ENCODE peak calls at places on chromosome 17, in seven cellular contexts. One of them, this sample, is unnamed. For H3K27me3, the result is how much of the 10 kb centered on the place peaks cover.

GRCh38 chr17:67095803-67096202 is 51.4 kb downstream of the CACNG1 start:
- DNase-seq in psoas muscle: no peak
- DNase-seq in HCT116: no peak
- DNase-seq in AG04450: no peak
- DNase-seq in fibroblast of lung: peak
- DNase-seq in tibial artery: no peak
- DNase-seq in colonic mucosa: no peak
- DNase-seq in this sample: peak

GRCh38 chr17:10062757-10063385 is 135.5 kb downstream of the GAS7 start:
- DNase-seq in psoas muscle: no peak
- DNase-seq in HCT116: no peak
- DNase-seq in AG04450: no peak
- DNase-seq in fibroblast of lung: no peak
- DNase-seq in tibial artery: peak
- DNase-seq in colonic mucosa: no peak
- DNase-seq in this sample: no peak

GRCh38 chr17:36510636-36511035 is 24.0 kb downstream of the MYO19 start:
- DNase-seq in psoas muscle: no peak
- DNase-seq in HCT116: no peak
- DNase-seq in AG04450: no peak
- DNase-seq in fibroblast of lung: no peak
- DNase-seq in tibial artery: no peak
- DNase-seq in colonic mucosa: no peak
- DNase-seq in this sample: no peak

GRCh38 chr17:80253631-80254395 is 6.8 kb upstream of the RNF213 start:
- DNase-seq in psoas muscle: no peak
- DNase-seq in HCT116: no peak
- DNase-seq in AG04450: no peak
- DNase-seq in fibroblast of lung: no peak
- DNase-seq in tibial artery: no peak
- DNase-seq in colonic mucosa: no peak
- DNase-seq in this sample: no peak

GRCh38 chr17:66411498-66411897 is 109.1 kb downstream of the PRKCA start:
- DNase-seq in psoas muscle: no peak
- DNase-seq in HCT116: no peak
- DNase-seq in AG04450: no peak
- DNase-seq in fibroblast of lung: no peak
- DNase-seq in tibial artery: no peak
- DNase-seq in colonic mucosa: no peak
- DNase-seq in this sample: no peak

GRCh38 chr17:79681628-79682261 is 49.0 kb upstream of the ENPP7 start:
- DNase-seq in psoas muscle: no peak
- DNase-seq in HCT116: no peak
- DNase-seq in AG04450: no peak
- DNase-seq in fibroblast of lung: no peak
- DNase-seq in tibial artery: no peak
- DNase-seq in colonic mucosa: no peak
- DNase-seq in this sample: no peak

GRCh38 chr17:7613769-7614421 is 802 bp downstream of the FXR2 start:
- DNase-seq in psoas muscle: no peak
- DNase-seq in HCT116: no peak
- DNase-seq in AG04450: no peak
- DNase-seq in fibroblast of lung: peak
- DNase-seq in tibial artery: peak
- DNase-seq in colonic mucosa: no peak
- DNase-seq in this sample: no peak

GRCh38 chr17:6894206-6894528 is 62.6 kb upstream of the TEKT1 start:
- DNase-seq in psoas muscle: no peak
- DNase-seq in HCT116: no peak
- DNase-seq in AG04450: no peak
- DNase-seq in fibroblast of lung: no peak
- DNase-seq in tibial artery: no peak
- DNase-seq in colonic mucosa: no peak
- DNase-seq in this sample: no peak

GRCh38 chr17:81069084-81069645 is 34.2 kb downstream of the BAIAP2 start:
- DNase-seq in psoas muscle: no peak
- DNase-seq in HCT116: no peak
- DNase-seq in AG04450: no peak
- DNase-seq in fibroblast of lung: no peak
- DNase-seq in tibial artery: no peak
- DNase-seq in colonic mucosa: no peak
- DNase-seq in this sample: no peak

GRCh38 chr17:58956997-58957724 is 149.5 kb downstream of the TRIM37 start:
- DNase-seq in psoas muscle: no peak
- DNase-seq in HCT116: peak
- DNase-seq in AG04450: no peak
- DNase-seq in fibroblast of lung: peak
- DNase-seq in tibial artery: no peak
- DNase-seq in colonic mucosa: no peak
- DNase-seq in this sample: no peak

GRCh38 chr17:50830298-50830697 is 5.1 kb upstream of the WFIKKN2 start:
- DNase-seq in psoas muscle: no peak
- DNase-seq in HCT116: no peak
- DNase-seq in AG04450: no peak
- DNase-seq in fibroblast of lung: no peak
- DNase-seq in tibial artery: no peak
- DNase-seq in colonic mucosa: no peak
- DNase-seq in this sample: no peak

GRCh38 chr17:50360716-50361115 is 12.3 kb downstream of the MRPL27 start:
- DNase-seq in psoas muscle: no peak
- DNase-seq in HCT116: no peak
- DNase-seq in AG04450: no peak
- DNase-seq in fibroblast of lung: no peak
- DNase-seq in tibial artery: no peak
- DNase-seq in colonic mucosa: no peak
- DNase-seq in this sample: no peak

GRCh38 chr17:10075919-10076318 is 122.5 kb downstream of the GAS7 start:
- DNase-seq in psoas muscle: no peak
- DNase-seq in HCT116: no peak
- DNase-seq in AG04450: no peak
- DNase-seq in fibroblast of lung: no peak
- DNase-seq in tibial artery: no peak
- DNase-seq in colonic mucosa: no peak
- DNase-seq in this sample: no peak

GRCh38 chr17:32998893-32999240 is 7.2 kb downstream of the SPACA3 start:
- DNase-seq in psoas muscle: no peak
- DNase-seq in HCT116: peak
- DNase-seq in AG04450: no peak
- DNase-seq in fibroblast of lung: peak
- DNase-seq in tibial artery: no peak
- DNase-seq in colonic mucosa: no peak
- DNase-seq in this sample: peak

GRCh38 chr17:20735796-20736195 is 156.3 kb downstream of the CDRT15L2 start:
- DNase-seq in psoas muscle: no peak
- DNase-seq in HCT116: no peak
- DNase-seq in AG04450: no peak
- DNase-seq in fibroblast of lung: no peak
- DNase-seq in tibial artery: no peak
- DNase-seq in colonic mucosa: no peak
- DNase-seq in this sample: no peak

GRCh38 chr17:6305613-6306360 is 129.1 kb downstream of the AIPL1 start:
- DNase-seq in psoas muscle: no peak
- DNase-seq in HCT116: no peak
- DNase-seq in AG04450: no peak
- DNase-seq in fibroblast of lung: no peak
- DNase-seq in tibial artery: no peak
- DNase-seq in colonic mucosa: no peak
- DNase-seq in this sample: no peak

GRCh38 chr17:48996696-48997102 is 486 bp upstream of the IGF2BP1 start:
- DNase-seq in psoas muscle: no peak
- DNase-seq in HCT116: no peak
- DNase-seq in AG04450: no peak
- DNase-seq in fibroblast of lung: no peak
- DNase-seq in tibial artery: no peak
- DNase-seq in colonic mucosa: no peak
- DNase-seq in this sample: no peak

GRCh38 chr17:64005734-64006167 is 7.6 kb downstream of the PRR29 start:
- DNase-seq in psoas muscle: no peak
- DNase-seq in HCT116: no peak
- DNase-seq in AG04450: no peak
- DNase-seq in fibroblast of lung: no peak
- DNase-seq in tibial artery: no peak
- DNase-seq in colonic mucosa: peak
- DNase-seq in this sample: no peak

GRCh38 chr17:51107666-51108227 is 12.9 kb downstream of the SPAG9 start:
- DNase-seq in psoas muscle: no peak
- DNase-seq in HCT116: no peak
- DNase-seq in AG04450: no peak
- DNase-seq in fibroblast of lung: no peak
- DNase-seq in tibial artery: no peak
- DNase-seq in colonic mucosa: no peak
- DNase-seq in this sample: no peak

GRCh38 chr17:21458036-21458435 is 81.9 kb downstream of the KCNJ12 start:
- DNase-seq in psoas muscle: no peak
- DNase-seq in HCT116: no peak
- DNase-seq in AG04450: no peak
- DNase-seq in fibroblast of lung: peak
- DNase-seq in tibial artery: no peak
- DNase-seq in colonic mucosa: no peak
- DNase-seq in this sample: no peak

GRCh38 chr17:12664894-12665262 is 812 bp upstream of the MYOCD start:
- DNase-seq in psoas muscle: no peak
- DNase-seq in HCT116: no peak
- DNase-seq in AG04450: no peak
- DNase-seq in fibroblast of lung: no peak
- DNase-seq in tibial artery: no peak
- DNase-seq in colonic mucosa: no peak
- DNase-seq in this sample: no peak

GRCh38 chr17:79800325-79801155 is 3.7 kb upstream of the CBX8 start:
- DNase-seq in psoas muscle: no peak
- DNase-seq in HCT116: peak
- DNase-seq in AG04450: no peak
- DNase-seq in fibroblast of lung: peak
- DNase-seq in tibial artery: no peak
- DNase-seq in colonic mucosa: peak
- DNase-seq in this sample: no peak

DNA sequence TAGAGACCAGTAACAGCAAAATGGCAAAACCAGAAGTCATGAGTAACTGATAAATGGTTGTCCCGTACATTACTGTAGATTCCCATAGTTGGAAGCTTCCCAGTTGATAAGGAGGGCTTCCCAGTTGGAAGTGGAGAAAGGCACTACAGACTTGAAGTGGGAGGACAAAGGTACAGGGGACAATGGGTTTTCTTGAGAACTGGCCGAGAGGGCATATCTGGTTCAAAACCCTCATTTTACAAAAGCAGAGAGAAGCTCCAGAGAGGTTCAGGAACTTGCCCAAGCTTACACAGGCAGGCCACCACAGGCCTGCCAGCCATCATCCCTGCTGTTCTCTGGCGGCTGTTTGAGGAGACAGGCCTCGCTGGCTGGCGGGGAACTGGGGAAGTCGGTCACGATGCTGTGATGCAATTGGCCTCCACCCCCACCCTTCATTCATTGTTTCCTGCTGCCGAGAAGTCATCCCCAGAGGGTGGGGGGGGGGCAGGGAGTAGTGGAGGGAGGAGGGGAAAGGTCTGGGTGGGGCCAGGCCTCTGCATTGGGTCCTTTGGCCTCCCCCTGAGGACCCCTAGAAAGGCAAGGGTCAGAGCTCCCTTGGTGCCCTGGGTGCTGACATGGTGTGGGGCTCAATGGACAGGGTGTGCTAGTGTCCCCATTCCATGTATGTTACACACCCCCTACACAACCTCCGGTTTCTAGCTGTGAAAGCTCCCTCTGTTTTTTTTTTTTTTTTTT is 3.0 kb downstream of the UBALD2 start:
- DNase-seq in psoas muscle: peak
- DNase-seq in HCT116: no peak
- DNase-seq in AG04450: no peak
- DNase-seq in fibroblast of lung: peak
- DNase-seq in tibial artery: peak
- DNase-seq in colonic mucosa: peak
- DNase-seq in this sample: no peak
- H3K4me3 ChIP-seq in psoas muscle: peak
- H3K4me3 ChIP-seq in HCT116: no peak
- H3K4me3 ChIP-seq in AG04450: no peak
- H3K4me3 ChIP-seq in fibroblast of lung: no peak
- H3K4me3 ChIP-seq in tibial artery: no peak
- H3K4me3 ChIP-seq in colonic mucosa: no peak
- H3K4me3 ChIP-seq in this sample: no peak

GRCh38 chr17:17445925-17446665 is 30.7 kb upstream of the MED9 start:
- DNase-seq in psoas muscle: no peak
- DNase-seq in HCT116: peak
- DNase-seq in AG04450: peak
- DNase-seq in fibroblast of lung: peak
- DNase-seq in tibial artery: no peak
- DNase-seq in colonic mucosa: peak
- DNase-seq in this sample: peak
- TF ChIP-seq CTCF in psoas muscle: no peak
- TF ChIP-seq CTCF in HCT116: no peak
- TF ChIP-seq CTCF in AG04450: peak
- TF ChIP-seq CTCF in fibroblast of lung: no peak
- TF ChIP-seq CTCF in tibial artery: no peak
- TF ChIP-seq CTCF in colonic mucosa: no peak
- TF ChIP-seq CTCF in this sample: no peak

DNA sequence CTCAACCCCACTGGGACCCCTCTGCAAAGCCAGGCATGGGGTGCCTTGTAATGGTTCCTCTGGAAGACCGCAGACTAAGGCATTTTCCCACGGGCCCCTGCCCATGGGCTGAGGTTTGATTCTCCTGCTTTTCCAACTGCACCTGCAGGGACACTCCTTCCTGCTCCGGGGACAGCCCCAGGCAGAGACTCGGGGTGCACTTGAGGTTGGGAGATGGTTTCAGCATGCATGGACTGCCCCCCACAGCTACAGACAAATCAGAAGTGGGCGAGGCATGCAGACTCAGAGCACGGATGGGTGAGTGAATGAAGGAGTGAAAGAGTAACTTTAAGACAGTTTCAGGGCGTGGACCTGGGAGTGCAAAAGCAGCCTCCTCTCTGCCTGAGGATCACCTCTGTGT is 87.9 kb upstream of the RPL38 start:
- DNase-seq in psoas muscle: no peak
- DNase-seq in HCT116: no peak
- DNase-seq in AG04450: no peak
- DNase-seq in fibroblast of lung: no peak
- DNase-seq in tibial artery: no peak
- DNase-seq in colonic mucosa: no peak
- DNase-seq in this sample: no peak
- H3K27me3 ChIP-seq in psoas muscle: under half
- H3K27me3 ChIP-seq in HCT116: under half
- H3K27me3 ChIP-seq in AG04450: under half
- H3K27me3 ChIP-seq in fibroblast of lung: under half
- H3K27me3 ChIP-seq in tibial artery: under half
- H3K27me3 ChIP-seq in colonic mucosa: under half
- H3K27me3 ChIP-seq in this sample: under half

DNA sequence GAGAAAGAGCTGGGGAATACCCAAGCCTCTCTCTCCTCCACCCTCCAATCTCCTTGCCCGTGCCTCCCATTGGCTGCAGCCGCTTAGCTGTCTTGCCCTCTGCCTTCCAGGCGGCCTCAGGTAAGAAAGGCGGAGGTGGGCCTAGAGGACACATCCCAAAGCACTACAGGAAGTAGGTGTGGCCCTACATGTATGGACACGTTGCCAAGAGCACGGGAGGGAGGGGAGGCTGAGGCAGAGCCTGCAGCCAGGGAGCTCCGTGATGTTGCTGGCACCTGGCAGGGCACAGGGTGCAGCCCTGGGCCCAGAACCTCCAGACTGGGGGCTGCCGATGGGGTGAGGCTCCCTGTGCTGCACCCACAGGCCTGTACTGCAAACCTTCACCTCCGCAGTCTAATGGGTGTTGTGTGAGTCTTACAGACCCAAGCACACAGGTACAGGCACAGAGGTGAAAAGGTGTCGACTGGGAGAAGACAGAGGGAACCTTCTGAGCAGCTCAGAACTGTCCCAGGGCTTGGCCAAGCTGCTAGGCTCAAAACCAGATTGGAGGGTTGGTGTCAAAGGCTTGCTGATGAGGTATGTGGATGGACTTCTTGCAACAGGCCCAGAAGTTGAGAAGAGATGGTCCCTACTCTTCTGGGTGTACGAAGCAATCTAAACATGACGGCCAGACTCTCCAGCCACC is 23.5 kb upstream of the FOXK2 start:
- DNase-seq in psoas muscle: no peak
- DNase-seq in HCT116: peak
- DNase-seq in AG04450: no peak
- DNase-seq in fibroblast of lung: no peak
- DNase-seq in tibial artery: no peak
- DNase-seq in colonic mucosa: peak
- DNase-seq in this sample: no peak
- H3K4me3 ChIP-seq in psoas muscle: no peak
- H3K4me3 ChIP-seq in HCT116: peak
- H3K4me3 ChIP-seq in AG04450: no peak
- H3K4me3 ChIP-seq in fibroblast of lung: no peak
- H3K4me3 ChIP-seq in tibial artery: peak
- H3K4me3 ChIP-seq in colonic mucosa: no peak
- H3K4me3 ChIP-seq in this sample: no peak

This sample was measured in kidney epithelial cell.